ENCODE peak calls at places on chromosomes 13 and 19, in five cellular contexts. O is AG04450, Z is heart right ventricle, T is stomach, R is left ventricle myocardium inferior. Y is an unnamed sample.

GRCh38 chr13:37313383-37313782 is 207.9 kb upstream of the CSNK1A1L start:
- DNase-seq in O (peak), Z (no peak), T (no peak), R (no peak), Y (no peak)

GRCh38 chr13:21884299-21884878 is 213.5 kb downstream of the FGF9 start:
- DNase-seq in O (no peak), Z (no peak), T (no peak), R (no peak), Y (no peak)

GRCh38 chr13:33611016-33611805 is 206.7 kb upstream of the RFC3 start:
- DNase-seq in O (peak), Z (peak), T (peak), R (peak), Y (peak)

GRCh38 chr13:106376411-106377112 is 158.9 kb downstream of the EFNB2 start:
- DNase-seq in O (peak), Z (no peak), T (peak), R (no peak), Y (peak)

GRCh38 chr13:43390582-43390981 is 367.2 kb downstream of the DNAJC15 start:
- DNase-seq in O (no peak), Z (no peak), T (no peak), R (no peak), Y (no peak)

GRCh38 chr19:16777811-16778210 is 51.4 kb upstream of the SIN3B start:
- DNase-seq in O (no peak), Z (no peak), T (no peak), R (no peak), Y (no peak)

GRCh38 chr13:26881154-26881553 is 120.6 kb upstream of the GPR12 start:
- DNase-seq in O (peak), Z (no peak), T (no peak), R (no peak), Y (no peak)

GRCh38 chr13:50685491-50685890 is 158.0 kb downstream of the DLEU7 start:
- DNase-seq in O (no peak), Z (peak), T (peak), R (peak), Y (no peak)

GRCh38 chr19:5947435-5947834 is 30.5 kb downstream of the RANBP3 start:
- DNase-seq in O (no peak), Z (peak), T (peak), R (peak), Y (no peak)

GRCh38 chr19:33118643-33119042 is 13.3 kb upstream of the WDR88 start:
- DNase-seq in O (no peak), Z (no peak), T (no peak), R (no peak), Y (no peak)

GRCh38 chr13:29583073-29583785 is 12.3 kb downstream of the SLC7A1 start:
- DNase-seq in O (no peak), Z (no peak), T (no peak), R (no peak), Y (peak)

GRCh38 chr19:13987101-13987890 is 18.8 kb downstream of the RFX1 start:
- DNase-seq in O (no peak), Z (peak), T (peak), R (peak), Y (no peak)

GRCh38 chr19:46998445-46999142 is 21.0 kb upstream of the NPAS1 start:
- DNase-seq in O (no peak), Z (no peak), T (no peak), R (no peak), Y (no peak)

GRCh38 chr19:1049106-1049505 is 9.2 kb downstream of the ABCA7 start:
- DNase-seq in O (no peak), Z (no peak), T (no peak), R (no peak), Y (no peak)

GRCh38 chr19:16897572-16898056 is 8.8 kb downstream of the F2RL3 start:
- DNase-seq in O (no peak), Z (no peak), T (peak), R (no peak), Y (no peak)

GRCh38 chr19:2070436-2070827 is 19.4 kb upstream of the MKNK2 start:
- DNase-seq in O (no peak), Z (no peak), T (no peak), R (no peak), Y (no peak)

GRCh38 chr19:40800997-40801377 is 2.0 kb downstream of the EGLN2 start:
- DNase-seq in O (no peak), Z (no peak), T (no peak), R (no peak), Y (no peak)

GRCh38 chr19:40803170-40803856 is 4.3 kb downstream of the EGLN2 start:
- DNase-seq in O (no peak), Z (no peak), T (no peak), R (no peak), Y (no peak)

GRCh38 chr19:40802300-40803169 is 3.5 kb downstream of the EGLN2 start:
- DNase-seq in O (no peak), Z (peak), T (peak), R (peak), Y (no peak)

GRCh38 chr19:40800339-40800996 is 1.5 kb downstream of the EGLN2 start:
- DNase-seq in O (no peak), Z (no peak), T (no peak), R (no peak), Y (no peak)

DNA sequence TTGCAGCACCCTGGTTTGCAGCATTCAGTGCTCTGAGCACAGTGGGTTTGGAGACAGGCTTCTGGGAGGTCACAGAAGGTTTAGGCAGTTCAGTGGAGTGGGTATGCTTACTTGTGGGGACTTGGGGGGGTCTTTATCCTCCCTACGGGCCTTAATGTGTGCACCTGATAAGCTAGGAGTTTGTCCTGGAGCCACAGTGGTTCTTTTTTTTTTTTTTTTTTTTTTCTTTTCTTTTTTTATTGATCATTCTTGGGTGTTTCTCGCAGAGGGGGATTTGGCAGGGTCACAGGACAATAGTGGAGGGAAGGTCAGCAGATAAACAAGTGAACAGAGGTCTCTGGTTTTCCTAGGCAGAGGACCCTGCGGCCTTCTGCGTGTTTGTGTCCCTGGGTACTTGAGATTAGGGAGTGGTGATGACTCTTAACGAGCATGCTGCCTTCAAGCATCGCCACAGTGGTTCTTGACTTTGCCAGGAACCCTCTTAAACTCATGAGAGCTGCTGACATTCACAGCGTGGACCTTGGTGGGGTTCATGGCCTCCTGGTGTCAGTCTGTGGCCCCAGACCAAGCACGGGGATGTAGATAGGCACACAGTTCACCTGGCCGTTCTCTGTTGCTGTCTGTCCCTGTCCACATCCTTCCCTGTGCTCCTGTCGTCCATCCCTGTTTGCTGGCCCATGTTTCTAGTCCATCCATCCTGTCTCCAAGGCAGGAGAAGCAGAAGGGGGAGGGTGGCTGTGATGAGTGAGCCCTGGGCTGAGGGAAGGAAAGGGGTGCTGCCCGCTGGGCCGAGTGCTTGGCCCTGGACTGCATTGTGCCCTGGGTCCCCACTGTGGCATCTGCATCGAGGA is 2.7 kb downstream of the EGLN2 start:
- DNase-seq in O (no peak), Z (no peak), T (no peak), R (no peak), Y (no peak)
- H3K4me3 ChIP-seq in O (peak), Z (peak), T (no peak), R (peak), Y (no peak)

DNA sequence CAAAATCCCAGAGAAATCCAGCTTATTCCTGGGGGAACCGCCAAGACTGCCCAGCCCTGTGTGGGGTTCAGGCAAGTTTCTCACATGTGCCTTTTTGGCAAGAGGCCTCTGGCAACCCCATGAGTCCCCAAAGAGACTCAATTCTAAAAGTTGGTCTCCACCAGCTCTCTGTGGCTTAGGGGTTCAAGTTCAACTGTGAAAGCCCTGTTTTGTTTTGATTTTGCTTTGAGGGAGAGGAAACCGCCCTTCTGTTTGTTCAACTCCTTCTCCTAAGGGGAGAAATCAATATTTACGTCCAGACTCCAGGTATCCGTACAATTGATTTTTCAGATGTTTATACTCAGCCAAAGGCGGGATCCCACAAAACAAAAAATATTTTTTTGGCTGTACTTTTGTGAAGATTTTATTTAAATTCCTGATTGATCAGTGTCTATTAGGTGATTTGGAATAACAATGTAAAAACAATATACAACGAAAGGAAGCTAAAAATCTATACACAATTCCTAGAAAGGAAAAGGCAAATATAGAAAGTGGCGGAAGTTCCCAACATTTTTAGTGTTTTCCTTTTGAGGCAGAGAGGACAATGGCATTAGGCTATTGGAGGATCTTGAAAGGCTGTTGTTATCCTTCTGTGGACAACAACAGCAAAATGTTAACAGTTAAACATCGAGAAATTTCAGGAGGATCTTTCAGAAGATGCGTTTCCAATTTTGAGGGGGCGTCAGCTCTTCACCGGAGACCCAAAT is 582 bp upstream of the LDLR start:
- DNase-seq in O (no peak), Z (no peak), T (no peak), R (no peak), Y (no peak)
- TF ChIP-seq CTCF in O (no peak), Z (no peak), T (no peak), R (no peak), Y (no peak)

DNA sequence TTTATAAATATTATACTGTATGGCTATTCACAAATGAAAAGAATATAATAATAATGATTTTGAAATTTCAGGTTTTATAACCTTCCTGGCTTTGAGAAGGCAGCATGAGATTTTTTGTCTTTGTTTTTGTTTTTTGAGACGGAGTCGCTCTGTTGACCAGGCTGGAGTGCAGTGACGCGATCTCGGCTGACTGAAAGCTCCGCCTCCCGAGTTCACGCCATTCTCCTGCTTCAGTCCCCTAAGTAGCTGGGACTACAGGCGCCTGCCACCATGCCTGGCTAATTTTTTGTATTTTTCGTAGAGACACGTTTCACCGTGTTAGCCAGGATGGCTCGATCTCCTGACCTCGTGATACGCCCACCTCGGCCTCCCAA is 64.1 kb downstream of the ZNF429 start:
- DNase-seq in O (no peak), Z (peak), T (no peak), R (peak), Y (no peak)
- H3K4me3 ChIP-seq in O (no peak), Z (peak), T (peak), R (peak), Y (no peak)

GRCh38 chr19:49213791-49214190 is 56.2 kb downstream of the TRPM4 start:
- DNase-seq in O (no peak), Z (no peak), T (no peak), R (no peak), Y (no peak)
- TF ChIP-seq CTCF in O (no peak), Z (peak), T (no peak), R (no peak), Y (peak)

GRCh38 chr19:18205180-18205915 is 1.5 kb upstream of the RAB3A start:
- DNase-seq in O (peak), Z (peak), T (peak), R (peak), Y (no peak)
- H3K4me3 ChIP-seq in O (peak), Z (peak), T (peak), R (peak), Y (peak)